ENCODE peak calls at places on chromosome 11, in seven cellular contexts. R, W, F, P, O, E and J are unnamed samples.

GRCh38 chr11:73386026-73386425 is 9.8 kb downstream of the RELT start:
- DNase-seq in P (no peak), O (no peak), R (no peak), W (no peak), E (no peak), F (no peak), J (no peak)

GRCh38 chr11:46537851-46538295 is 56.0 kb downstream of the AMBRA1 start:
- DNase-seq in R (peak; percentile 97), P (peak; percentile 66), W (peak; percentile 71), O (peak; percentile 85), E (no peak), F (peak; percentile 69), J (peak; percentile 42)

GRCh38 chr11:119964136-119965025 is 173.5 kb downstream of the TRIM29 start:
- DNase-seq in R (peak; percentile 94), E (no peak), O (peak; percentile 5), P (peak; percentile 23), F (no peak), W (no peak), J (no peak)

GRCh38 chr11:60852060-60852638 is 3.6 kb downstream of the PTGDR2 start:
- DNase-seq in E (no peak), P (no peak), R (peak; percentile 61), W (no peak), F (no peak), O (no peak), J (no peak)

GRCh38 chr11:38553033-38553432 is 1955.0 kb upstream of the RAG2 start:
- DNase-seq in F (no peak), O (no peak), W (no peak), E (no peak), R (no peak), P (no peak), J (peak; percentile 11)

GRCh38 chr11:131447898-131448297 is 77.5 kb downstream of the NTM start:
- DNase-seq in F (no peak), E (no peak), P (no peak), W (no peak), R (no peak), O (no peak), J (no peak)

GRCh38 chr11:32072872-32073661 is 17.8 kb upstream of the RCN1 start:
- DNase-seq in P (no peak), E (no peak), O (no peak), W (peak; percentile 81), R (peak; percentile 37), F (no peak), J (peak; percentile 47)

GRCh38 chr11:558503-558902 is 2.0 kb downstream of the LMNTD2 start:
- DNase-seq in W (no peak), E (peak; percentile 78), O (no peak), F (no peak), P (no peak), R (no peak), J (no peak)

GRCh38 chr11:66022401-66023185 is 3.7 kb downstream of the CATSPER1 start:
- DNase-seq in W (peak; percentile 91), E (peak; percentile 88), P (peak; percentile 9), R (peak; percentile 93), O (peak; percentile 62), F (peak; percentile 94), J (peak; percentile 90)

GRCh38 chr11:877565-877964 is 33.0 kb downstream of the CHID1 start:
- DNase-seq in R (peak; percentile 82), F (no peak), W (no peak), E (no peak), O (no peak), P (no peak), J (no peak)

GRCh38 chr11:128424867-128425285 is 162.5 kb downstream of the ETS1 start:
- DNase-seq in P (no peak), W (no peak), O (peak; percentile 59), F (no peak), R (no peak), E (peak; percentile 57), J (no peak)

GRCh38 chr11:75721852-75722668 is 4.4 kb downstream of the MOGAT2 start:
- DNase-seq in E (no peak), W (no peak), P (no peak), F (no peak), R (no peak), O (no peak), J (no peak)

GRCh38 chr11:10913996-10914514 is 56.2 kb upstream of the ZBED5 start:
- DNase-seq in E (no peak), P (no peak), F (no peak), O (peak; percentile 23), R (no peak), W (no peak), J (no peak)

GRCh38 chr11:44507896-44508440 is 57.5 kb upstream of the CD82 start:
- DNase-seq in R (no peak), O (no peak), W (no peak), E (no peak), F (no peak), P (no peak), J (no peak)

GRCh38 chr11:117045196-117045595 is 53.0 kb downstream of the SIK3 start:
- DNase-seq in R (peak; percentile 34), W (no peak), E (no peak), O (no peak), F (no peak), P (peak; percentile 63), J (peak; percentile 21)

GRCh38 chr11:8219257-8220021 is 44.2 kb downstream of the LMO1 start:
- DNase-seq in E (peak; percentile 60), F (peak; percentile 73), W (peak; percentile 74), P (peak; percentile 58), R (peak; percentile 85), O (peak; percentile 67), J (peak; percentile 71)

GRCh38 chr11:64305691-64306562 is 603 bp downstream of the ESRRA start:
- DNase-seq in R (peak; percentile 85), P (peak; percentile 24), F (peak; percentile 63), O (peak; percentile 36), E (peak; percentile 93), W (peak; percentile 67), J (no peak)

GRCh38 chr11:102287963-102288744 is 29.1 kb upstream of the BIRC3 start:
- DNase-seq in R (peak; percentile 88), E (no peak), W (no peak), O (peak; percentile 87), P (peak; percentile 81), F (peak; percentile 46), J (peak; percentile 36)

GRCh38 chr11:72556433-72556832 is 117.8 kb downstream of the PDE2A start:
- DNase-seq in W (no peak), P (no peak), E (no peak), R (no peak), F (no peak), O (no peak), J (no peak)

GRCh38 chr11:130237282-130238006 is 77.3 kb downstream of the ZBTB44 start:
- DNase-seq in E (no peak), R (no peak), P (no peak), O (no peak), F (no peak), W (no peak), J (no peak)

GRCh38 chr11:130246270-130246669 is 68.4 kb downstream of the ZBTB44 start:
- DNase-seq in R (no peak), P (no peak), F (no peak), W (no peak), E (no peak), O (no peak), J (no peak)

GRCh38 chr11:130243816-130244215 is 70.9 kb downstream of the ZBTB44 start:
- DNase-seq in W (no peak), R (no peak), O (no peak), E (no peak), F (no peak), P (no peak), J (no peak)

GRCh38 chr11:130244851-130245250 is 69.9 kb downstream of the ZBTB44 start:
- DNase-seq in O (no peak), E (no peak), P (no peak), F (no peak), R (no peak), W (no peak), J (no peak)

GRCh38 chr11:130241697-130242096 is 73.0 kb downstream of the ZBTB44 start:
- DNase-seq in P (no peak), O (no peak), R (peak; percentile 29), F (no peak), W (no peak), E (no peak), J (no peak)
- TF ChIP-seq CTCF in P (no peak), O (no peak), R (peak; percentile 15), F (no peak), W (no peak), E (no peak), J (no peak)

GRCh38 chr11:76837696-76838421 is 22.9 kb upstream of the ACER3 start:
- DNase-seq in O (no peak), F (no peak), R (no peak), P (no peak), W (no peak), E (no peak), J (no peak)

GRCh38 chr11:76835030-76835429 is 25.7 kb upstream of the ACER3 start:
- DNase-seq in R (no peak), W (no peak), F (no peak), P (no peak), O (no peak), E (no peak), J (no peak)

GRCh38 chr11:76838422-76839068 is 22.2 kb upstream of the ACER3 start:
- DNase-seq in O (peak; percentile 57), P (no peak), F (peak; percentile 56), E (no peak), R (peak; percentile 82), W (peak; percentile 49), J (no peak)

GRCh38 chr11:76835928-76836612 is 24.6 kb upstream of the ACER3 start:
- DNase-seq in W (no peak), O (peak; percentile 82), E (no peak), R (no peak), F (no peak), P (peak; percentile 45), J (peak; percentile 21)

DNA sequence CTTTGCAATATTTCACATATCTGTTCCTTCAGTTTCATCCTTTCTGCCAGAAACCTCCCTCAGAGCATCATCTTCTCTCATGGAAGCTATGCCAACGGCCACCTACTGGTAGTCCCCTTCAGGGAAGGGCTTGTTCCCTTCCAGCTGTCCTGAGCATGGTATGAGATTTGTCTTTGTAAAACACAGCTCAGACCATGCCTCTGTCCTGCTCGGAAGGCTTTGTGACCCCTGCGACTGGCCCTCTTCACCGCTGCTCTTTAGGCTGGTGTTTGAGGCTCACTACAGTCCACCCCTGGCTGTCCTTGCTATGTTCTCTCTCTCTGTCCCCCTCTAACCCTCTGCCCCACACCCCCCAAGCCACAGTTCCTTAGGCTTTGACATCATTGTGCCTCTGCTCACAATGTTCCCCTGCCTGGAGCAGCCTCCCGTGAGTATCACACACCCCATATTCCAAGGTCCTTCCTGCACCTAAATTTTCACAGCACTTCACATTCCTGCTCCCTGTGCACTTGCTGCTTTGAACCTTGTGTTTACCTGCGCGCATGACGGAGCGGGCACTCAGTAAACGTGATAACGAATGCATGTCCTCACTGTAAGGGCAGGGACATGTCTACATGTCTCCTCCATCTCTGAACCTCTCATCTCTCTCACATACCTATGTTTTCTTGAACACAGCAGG is 24.0 kb upstream of the ACER3 start:
- DNase-seq in R (no peak), W (no peak), F (no peak), E (no peak), O (no peak), P (no peak), J (no peak)
- TF ChIP-seq CTCF in R (no peak), W (no peak), F (no peak), E (no peak), O (peak; percentile 38), P (no peak), J (no peak)

GRCh38 chr11:121274332-121274991 is 18.1 kb upstream of the SC5D start:
- DNase-seq in F (no peak), O (no peak), R (no peak), W (no peak), E (no peak), P (peak; percentile 85), J (no peak)
- TF ChIP-seq CTCF in F (no peak), O (no peak), R (no peak), W (no peak), E (no peak), P (no peak), J (no peak)

GRCh38 chr11:25349537-25349936 is 852.7 kb downstream of the LUZP2 start:
- DNase-seq in O (no peak), P (no peak), E (no peak), W (no peak), F (no peak), R (no peak), J (no peak)
- TF ChIP-seq CTCF in O (no peak), P (no peak), E (no peak), W (no peak), F (no peak), R (peak; percentile 51), J (no peak)